ENCODE peak calls at places on chromosomes 1 and 21, in nine cellular contexts. B is T follicular helper cell; X is right lobe of liver; U is amniotic epithelial cell; O is iris pigment epithelial cell; K is epithelial cell of esophagus; Q is AG08396; L is PC-9; G is stimulated activated CD8-positive, alpha-beta memory T cell treated with anti-CD3 and anti-CD28 coated beads, Interleukin-2, amount 100 ng/mL, for 1 hour. A is an unnamed sample.
A peak's percentile ranks its signal among the peaks of the same experiment; 100 is the strongest.

GRCh38 chr1:115214098-115214497 is 124.0 kb downstream of the NGF start:
- DNase-seq in B (no peak), K (no peak), O (no peak), X (no peak), Q (no peak), L (no peak), U (no peak), G (no peak), A (peak; percentile 34)

GRCh38 chr1:24705260-24706073 is 39.8 kb upstream of the CLIC4 start:
- DNase-seq in O (peak; percentile 94), K (peak; percentile 94), B (no peak), L (peak; percentile 93), Q (peak; percentile 94), U (peak; percentile 96), X (peak; percentile 94), G (no peak), A (peak; percentile 80)

GRCh38 chr1:113982955-113983742 is 3.9 kb downstream of the OLFML3 start:
- DNase-seq in X (no peak), G (no peak), L (no peak), U (no peak), Q (no peak), K (no peak), B (no peak), O (no peak), A (no peak)

GRCh38 chr1:89896105-89896942 is 75.5 kb downstream of the LRRC8D start:
- DNase-seq in G (no peak), B (no peak), O (peak; percentile 15), Q (no peak), U (no peak), X (peak; percentile 60), L (no peak), K (no peak), A (no peak)

GRCh38 chr1:60171793-60172192 is 98.2 kb upstream of the C1orf87 start:
- DNase-seq in X (no peak), L (no peak), Q (peak; percentile 37), U (peak; percentile 27), O (peak; percentile 94), G (no peak), K (no peak), B (no peak), A (no peak)

GRCh38 chr1:215704089-215704860 is 137.2 kb downstream of the KCTD3 start:
- DNase-seq in X (no peak), U (peak; percentile 18), Q (peak; percentile 7), O (peak; percentile 18), K (peak; percentile 67), B (no peak), L (no peak), G (no peak), A (no peak)

GRCh38 chr1:114585221-114585620 is 3.8 kb upstream of the BCAS2 start:
- DNase-seq in X (no peak), L (no peak), K (no peak), O (no peak), G (no peak), B (no peak), U (peak; percentile 6), Q (no peak), A (no peak)

GRCh38 chr1:74650561-74650960 is 23.0 kb downstream of the ERICH3 start:
- DNase-seq in K (peak; percentile 60), Q (no peak), O (peak; percentile 19), G (no peak), L (no peak), U (peak; percentile 15), X (no peak), B (no peak), A (no peak)

GRCh38 chr1:87437663-87438295 is 109.1 kb downstream of the LMO4 start:
- DNase-seq in L (no peak), B (no peak), Q (no peak), O (no peak), K (no peak), U (no peak), G (no peak), X (no peak), A (no peak)

GRCh38 chr1:91846007-91846620 is 39.8 kb downstream of the TGFBR3 start:
- DNase-seq in G (no peak), B (no peak), X (peak; percentile 81), O (peak; percentile 63), Q (peak; percentile 36), U (peak; percentile 46), L (no peak), K (peak; percentile 6), A (no peak)

GRCh38 chr1:57550092-57550491 is 126.2 kb upstream of the DAB1 start:
- DNase-seq in L (no peak), O (no peak), X (no peak), U (no peak), G (no peak), B (no peak), K (no peak), Q (no peak), A (no peak)

GRCh38 chr1:117284408-117285215 is 73.9 kb upstream of the VTCN1 start:
- DNase-seq in L (peak; percentile 39), O (peak; percentile 64), U (peak; percentile 30), B (no peak), K (peak; percentile 79), Q (peak; percentile 61), G (no peak), X (no peak), A (no peak)

GRCh38 chr1:67952071-67952470 is 98.4 kb downstream of the DIRAS3 start:
- DNase-seq in B (no peak), G (no peak), Q (no peak), X (no peak), O (peak; percentile 87), U (peak; percentile 78), K (no peak), L (no peak), A (no peak)

GRCh38 chr1:8423702-8424538 is 106.0 kb downstream of the SLC45A1 start:
- DNase-seq in K (peak; percentile 59), G (no peak), U (peak; percentile 66), X (peak; percentile 65), Q (peak; percentile 80), L (peak; percentile 51), O (peak; percentile 71), B (peak; percentile 17), A (peak; percentile 56)

GRCh38 chr21:36859744-36860501 is 106.5 kb downstream of the HLCS start:
- DNase-seq in G (no peak), B (no peak), L (peak; percentile 76), Q (peak; percentile 30), U (peak; percentile 71), O (peak; percentile 85), X (peak; percentile 95), K (peak; percentile 72), A (peak; percentile 91)

A was measured in pancreas.